ENCODE peak calls at places on chromosome 15, in five cellular contexts. T is PC-9, F is GM23248, O is suprapubic skin, J is transverse colon. K is an unnamed sample.
A peak's percentile ranks its signal among the peaks of the same experiment; 100 is the strongest.

GRCh38 chr15:82556315-82557035 is 16.2 kb upstream of the RPS17 start:
- DNase-seq in F (no peak), T (no peak), J (no peak), O (no peak), K (no peak)

GRCh38 chr15:72060687-72061250 is 57.2 kb downstream of the MYO9A start:
- DNase-seq in J (no peak), F (no peak), O (no peak), T (no peak), K (no peak)

GRCh38 chr15:28886431-28887343 is 913 bp downstream of the APBA2 start:
- DNase-seq in J (no peak), F (no peak), O (no peak), T (no peak), K (no peak)

GRCh38 chr15:46795685-46796084 is 921.6 kb upstream of the SEMA6D start:
- DNase-seq in O (no peak), J (no peak), F (no peak), T (no peak), K (no peak)

GRCh38 chr15:59206623-59207183 is at the start of gene LDHAL6B:
- DNase-seq in O (no peak), J (no peak), F (no peak), T (no peak), K (no peak)

GRCh38 chr15:55740981-55741591 is 1.9 kb downstream of the PRTG start:
- DNase-seq in J (no peak), O (no peak), F (no peak), T (no peak), K (no peak)

GRCh38 chr15:31511707-31512310 is 185.2 kb downstream of the KLF13 start:
- DNase-seq in F (no peak), T (no peak), J (no peak), O (no peak), K (no peak)

GRCh38 chr15:101528917-101529299 is 39.4 kb upstream of the PCSK6 start:
- DNase-seq in F (no peak), T (no peak), O (no peak), J (no peak), K (no peak)

GRCh38 chr15:29613951-29614382 is 208.3 kb downstream of the TJP1 start:
- DNase-seq in J (no peak), O (no peak), T (peak; percentile 28), F (peak; percentile 56), K (peak; percentile 5)

GRCh38 chr15:31328999-31329639 is 2.5 kb downstream of the KLF13 start:
- DNase-seq in J (peak; percentile 67), O (no peak), T (no peak), F (peak; percentile 30), K (peak; percentile 65)

GRCh38 chr15:61299060-61299763 is 70.1 kb upstream of the RORA start:
- DNase-seq in O (no peak), J (peak; percentile 9), T (no peak), F (no peak), K (no peak)

GRCh38 chr15:71559098-71559497 is 251.3 kb upstream of the NR2E3 start:
- DNase-seq in F (peak; percentile 45), T (no peak), J (no peak), O (no peak), K (no peak)

GRCh38 chr15:89016549-89017041 is 71.7 kb upstream of the ABHD2 start:
- DNase-seq in T (peak; percentile 50), F (peak; percentile 76), O (no peak), J (no peak), K (no peak)

GRCh38 chr15:84879088-84879780 is 5.2 kb upstream of the SLC28A1 start:
- DNase-seq in F (no peak), O (no peak), T (no peak), J (no peak), K (no peak)

GRCh38 chr15:99249270-99249817 is at the start of gene TTC23:
- DNase-seq in T (peak; percentile 41), F (peak; percentile 90), J (peak; percentile 21), O (no peak), K (peak; percentile 73)

GRCh38 chr15:55703873-55704285 is 39.1 kb downstream of the PRTG start:
- DNase-seq in J (no peak), F (no peak), T (no peak), O (no peak), K (no peak)

GRCh38 chr15:52787549-52788098 is 2.5 kb downstream of the ONECUT1 start:
- DNase-seq in J (no peak), F (no peak), T (no peak), O (peak; percentile 56), K (no peak)
- H3K27me3 ChIP-seq in J (peaks cover 98% of the 10 kb centered on the region), F (peaks cover 76% of the 10 kb centered on the region), T (peaks cover 4% of the 10 kb centered on the region), O (peaks cover 99% of the 10 kb centered on the region), K (peaks cover 71% of the 10 kb centered on the region)

DNA sequence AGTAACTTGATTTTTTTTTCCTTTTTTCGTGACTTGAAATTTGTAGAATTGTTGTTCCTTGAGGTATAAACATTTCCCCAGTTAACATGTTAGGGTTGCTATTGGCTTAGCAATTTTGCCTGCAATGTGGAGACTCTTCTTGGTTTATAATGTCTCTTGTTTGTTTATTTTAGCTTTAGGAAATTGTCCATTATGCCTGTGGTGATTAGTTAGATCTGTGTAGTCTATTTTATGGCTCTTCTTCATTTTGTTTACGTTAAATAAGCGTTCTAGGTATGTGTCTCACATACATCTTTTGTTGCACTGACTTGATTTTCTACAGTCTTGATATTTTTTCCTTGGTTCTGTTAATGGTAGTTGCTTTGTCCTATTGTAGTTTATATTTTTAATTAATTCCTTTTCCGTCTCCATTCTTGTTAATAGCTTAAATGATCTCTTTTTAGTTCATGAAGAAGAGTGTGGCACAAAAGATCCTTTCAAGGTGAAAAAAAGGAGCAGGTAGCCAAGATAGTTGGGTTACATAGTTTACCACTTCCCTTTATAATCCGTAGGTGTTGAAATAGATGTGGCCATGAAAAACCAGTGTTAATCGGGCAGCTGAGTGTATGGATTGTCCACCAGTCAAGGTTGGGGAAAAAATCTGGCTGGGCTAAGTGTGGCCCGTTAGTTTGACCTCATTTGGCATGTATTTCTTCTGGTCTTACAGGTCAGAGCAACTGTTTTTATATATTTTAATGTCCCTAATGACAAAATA is 12.1 kb downstream of the IQGAP1 start:
- DNase-seq in J (no peak), F (no peak), O (no peak), T (no peak), K (no peak)
- H3K4me1 ChIP-seq in J (peaks cover 96% of the 10 kb centered on the region), F (peaks cover 54% of the 10 kb centered on the region), O (peaks cover 95% of the 10 kb centered on the region), T (peaks cover 62% of the 10 kb centered on the region), K (peaks cover 9% of the 10 kb centered on the region)

GRCh38 chr15:65399997-65400396 is 22.2 kb upstream of the IGDCC3 start:
- DNase-seq in O (no peak), F (no peak), J (no peak), T (no peak), K (no peak)

GRCh38 chr15:65399001-65399706 is 21.4 kb upstream of the IGDCC3 start:
- DNase-seq in T (no peak), J (no peak), O (no peak), F (peak; percentile 20), K (no peak)

GRCh38 chr15:65402971-65403370 is 19.8 kb downstream of the IGDCC4 start:
- DNase-seq in J (no peak), O (no peak), T (no peak), F (no peak), K (no peak)

GRCh38 chr15:65400760-65401606 is 21.8 kb downstream of the IGDCC4 start:
- DNase-seq in O (no peak), F (peak; percentile 76), J (peak; percentile 58), T (peak; percentile 60), K (peak; percentile 51)

GRCh38 chr15:65401607-65402240 is 21.0 kb downstream of the IGDCC4 start:
- DNase-seq in J (no peak), F (no peak), O (no peak), T (no peak), K (no peak)
- H3K27me3 ChIP-seq in J (peaks cover 25% of the 10 kb centered on the region), F (peaks cover 5% of the 10 kb centered on the region), O (peaks cover 18% of the 10 kb centered on the region), T (no peaks in the 10 kb centered on the region), K (peaks cover 9% of the 10 kb centered on the region)

DNA sequence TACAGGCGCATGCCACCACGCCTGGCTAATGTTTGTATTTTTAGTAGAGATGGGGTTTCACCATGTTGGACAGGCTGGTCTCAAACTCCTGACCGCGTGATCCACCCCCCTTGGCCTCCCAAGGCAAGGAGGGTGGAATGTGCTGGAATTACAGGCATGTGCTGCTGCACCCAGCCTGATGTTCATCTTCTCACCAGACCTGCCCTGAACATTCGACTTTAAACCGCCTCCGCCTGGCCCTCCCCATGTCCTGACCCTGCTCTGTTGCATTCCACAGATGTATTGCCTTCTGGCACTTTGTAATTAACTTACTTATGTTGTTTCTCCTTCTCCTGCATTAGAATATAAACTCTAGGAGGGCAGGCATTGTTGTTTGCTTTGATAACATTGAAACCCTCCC is 102.1 kb downstream of the LINGO1 start:
- DNase-seq in O (peak; percentile 18), T (no peak), F (no peak), J (no peak), K (no peak)
- H3K4me1 ChIP-seq in O (peaks cover 22% of the 10 kb centered on the region), T (peaks cover 16% of the 10 kb centered on the region), F (no peaks in the 10 kb centered on the region), J (peaks cover 12% of the 10 kb centered on the region), K (no peaks in the 10 kb centered on the region)

K was measured in small intestine.